ENCODE peak calls at places on chromosomes 7 and 10, in seven cellular contexts. E is psoas muscle, I is stomach, F is astrocyte, Z is esophagus squamous epithelium, A is kidney epithelial cell, K is A549. L is an unnamed sample.

GRCh38 chr7:106793015-106793651 is 71.9 kb upstream of the PIK3CG start:
- DNase-seq in I (no peak), F (no peak), Z (no peak), A (no peak), E (no peak), K (peak), L (no peak)

GRCh38 chr7:102471791-102472125 is 7.0 kb downstream of the POLR2J start:
- DNase-seq in K (no peak), A (no peak), I (no peak), Z (no peak), E (peak), F (no peak), L (no peak)

GRCh38 chr10:24821986-24822385 is 98.3 kb upstream of the ARHGAP21 start:
- DNase-seq in K (peak), I (no peak), F (peak), A (peak), Z (no peak), E (no peak), L (no peak)

GRCh38 chr10:110113670-110114337 is 93.6 kb upstream of the MXI1 start:
- DNase-seq in A (no peak), K (no peak), E (no peak), Z (no peak), F (no peak), I (no peak), L (no peak)

GRCh38 chr10:30433779-30434272 is at the start of gene MAP3K8:
- DNase-seq in F (peak), A (no peak), I (peak), K (peak), E (peak), Z (peak), L (no peak)

GRCh38 chr10:117138838-117139580 is 939 bp upstream of the VAX1 start:
- DNase-seq in K (no peak), Z (no peak), F (no peak), E (no peak), A (no peak), I (no peak), L (no peak)

GRCh38 chr7:76302299-76303056 is at the start of gene HSPB1:
- DNase-seq in I (peak), E (peak), F (peak), A (no peak), Z (peak), K (peak), L (no peak)

GRCh38 chr7:22633286-22633953 is 93.6 kb upstream of the IL6 start:
- DNase-seq in E (no peak), Z (no peak), I (no peak), F (peak), K (no peak), A (no peak), L (no peak)

GRCh38 chr7:91091631-91092030 is 172.6 kb upstream of the FZD1 start:
- DNase-seq in E (no peak), K (no peak), I (no peak), Z (no peak), F (no peak), A (no peak), L (no peak)

GRCh38 chr7:91090684-91091083 is 173.5 kb upstream of the FZD1 start:
- DNase-seq in I (no peak), A (no peak), K (no peak), E (no peak), Z (no peak), F (no peak), L (no peak)

GRCh38 chr7:91088156-91088555 is 176.1 kb upstream of the FZD1 start:
- DNase-seq in E (no peak), F (no peak), I (no peak), Z (no peak), A (no peak), K (no peak), L (no peak)

GRCh38 chr7:91093181-91093580 is 171.1 kb upstream of the FZD1 start:
- DNase-seq in I (no peak), Z (no peak), E (no peak), K (no peak), A (no peak), F (no peak), L (no peak)

GRCh38 chr7:91089382-91089963 is 174.8 kb upstream of the FZD1 start:
- DNase-seq in F (peak), Z (no peak), I (no peak), A (no peak), E (no peak), K (peak), L (no peak)
- TF ChIP-seq CTCF in F (peak), Z (peak), I (peak), A (peak), E (peak), K (peak), L (peak)

GRCh38 chr10:123008379-123009104 is at the start of the genes ACADSB and IKZF5:
- DNase-seq in E (peak), Z (peak), F (peak), K (peak), I (peak), A (peak), L (peak)
- H3K4me3 ChIP-seq in E (peak), Z (peak), F (peak), K (peak), I (peak), A (peak), L (peak)

DNA sequence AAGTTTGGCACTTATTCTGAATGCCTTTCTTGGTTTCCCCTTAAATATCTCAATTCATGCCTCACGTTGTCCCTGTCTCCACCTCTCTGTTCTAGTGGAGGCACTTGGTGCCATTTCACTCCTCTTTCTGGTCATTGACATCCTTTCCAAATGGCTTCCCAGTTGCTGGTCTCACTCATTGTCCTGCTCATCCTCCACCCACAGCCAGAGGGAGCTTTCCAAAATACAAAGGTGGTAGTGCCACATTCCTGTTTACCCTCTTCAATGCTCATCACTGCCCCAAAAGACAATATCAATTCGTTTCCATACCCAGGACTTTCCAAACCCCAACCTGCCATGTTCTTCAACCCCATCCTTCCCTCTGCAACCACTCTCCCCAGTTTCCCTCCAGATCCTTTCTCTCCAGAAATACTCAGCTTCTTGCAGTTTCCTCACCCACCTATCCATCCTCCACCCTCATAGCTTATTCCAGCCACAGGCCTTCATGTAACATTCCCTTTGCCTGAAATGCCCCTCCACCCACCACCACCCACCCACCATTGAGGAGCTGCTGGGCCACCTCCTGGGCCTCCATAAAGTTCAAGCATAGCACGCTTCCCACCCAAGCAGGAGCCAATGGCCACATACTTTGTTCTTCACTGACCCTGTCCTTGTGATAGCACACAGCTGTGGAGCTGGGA is 63.1 kb upstream of the ADRB1 start:
- DNase-seq in A (no peak), K (peak), Z (no peak), I (no peak), E (no peak), F (no peak), L (no peak)
- TF ChIP-seq CTCF in A (peak), K (peak), Z (peak), I (no peak), E (no peak), F (no peak), L (no peak)

GRCh38 chr7:1078519-1078918 is 9.4 kb upstream of the GPER1 start:
- DNase-seq in K (no peak), F (no peak), A (no peak), E (no peak), I (no peak), Z (no peak), L (no peak)

GRCh38 chr7:1071731-1072254 is 16.1 kb upstream of the GPER1 start:
- DNase-seq in E (no peak), I (no peak), F (no peak), Z (no peak), K (no peak), A (no peak), L (no peak)

GRCh38 chr7:1073211-1073977 is 14.5 kb upstream of the GPER1 start:
- DNase-seq in Z (no peak), I (no peak), F (no peak), K (no peak), A (no peak), E (no peak), L (no peak)

GRCh38 chr7:1076184-1077072 is 11.5 kb upstream of the GPER1 start:
- DNase-seq in F (no peak), Z (no peak), E (peak), A (no peak), K (no peak), I (peak), L (no peak)

DNA sequence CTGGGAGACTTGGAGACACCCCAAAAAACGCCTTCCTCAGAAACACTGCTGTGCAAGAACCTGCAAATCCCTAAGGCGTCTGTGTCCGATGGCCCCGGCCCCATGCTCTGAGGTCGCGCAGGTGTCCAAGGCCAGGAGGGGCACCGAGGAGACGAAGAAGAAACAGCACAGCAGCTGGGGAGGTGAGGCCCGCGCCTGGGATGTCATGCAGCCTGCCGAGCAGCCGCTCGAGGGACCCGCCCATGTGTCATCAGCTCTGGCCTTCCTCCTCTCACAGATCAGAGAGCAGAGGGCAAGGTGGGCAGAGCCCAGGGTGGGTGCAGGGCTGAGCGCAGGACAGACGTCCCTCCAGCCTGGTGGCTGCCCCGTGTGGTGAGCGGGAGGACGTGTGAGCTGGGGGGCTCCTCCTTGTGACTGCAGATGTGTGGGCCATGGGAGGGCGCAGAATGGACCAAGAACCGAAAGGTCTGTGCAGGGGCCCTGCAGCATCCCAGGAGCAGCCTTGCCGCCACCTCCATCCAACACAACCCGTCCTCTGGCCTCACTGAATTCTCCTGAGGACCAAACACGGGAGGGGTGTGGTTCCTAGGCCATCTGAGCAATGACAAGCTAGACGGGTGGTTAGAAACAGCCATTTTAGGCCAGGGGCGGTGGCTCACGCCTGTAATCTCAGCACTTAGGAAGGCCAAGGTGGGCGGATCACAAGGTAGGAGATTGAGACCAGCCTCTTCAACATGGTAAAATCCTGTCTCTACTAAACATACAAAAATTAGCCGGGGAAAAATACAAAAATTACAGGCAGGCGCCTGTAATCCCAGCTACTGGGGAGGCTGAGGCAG is 13.1 kb upstream of the GPER1 start:
- DNase-seq in F (no peak), A (no peak), Z (no peak), K (no peak), I (no peak), E (no peak), L (no peak)
- H3K4me3 ChIP-seq in F (no peak), A (no peak), Z (no peak), K (no peak), I (no peak), E (no peak), L (no peak)

GRCh38 chr10:127649642-127650041 is 87.3 kb upstream of the FOXI2 start:
- DNase-seq in Z (no peak), F (no peak), A (no peak), I (no peak), K (peak), E (no peak), L (no peak)
- TF ChIP-seq CTCF in Z (peak), F (no peak), A (peak), I (no peak), K (peak), E (no peak), L (no peak)

DNA sequence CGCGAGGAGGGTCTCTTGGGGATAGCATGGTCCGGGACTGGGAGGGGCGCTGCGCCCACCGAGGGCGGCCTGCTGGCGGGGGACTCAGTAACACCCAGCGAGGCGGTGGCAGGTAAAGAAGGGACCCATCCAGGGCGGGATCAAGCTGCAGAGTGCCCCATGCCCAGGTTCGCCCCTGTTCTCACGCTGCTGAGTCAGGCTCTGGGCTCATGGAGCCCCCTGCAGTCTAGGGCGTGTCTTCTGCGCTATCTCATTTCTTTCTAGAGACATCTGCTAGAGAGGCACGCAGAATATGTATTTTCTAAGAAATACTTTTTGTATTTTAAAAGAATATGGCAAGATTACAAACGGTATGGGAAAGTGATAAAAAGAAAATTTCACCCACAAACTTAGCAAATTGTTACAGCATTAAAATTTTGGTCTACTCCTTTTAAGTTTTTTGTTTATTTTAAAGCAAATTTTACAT is 933 bp downstream of the EPDR1 start:
- DNase-seq in E (peak), Z (no peak), A (no peak), F (peak), K (peak), I (no peak), L (no peak)
- H3K4me3 ChIP-seq in E (peak), Z (peak), A (peak), F (peak), K (peak), I (peak), L (peak)

GRCh38 chr10:7411671-7412481 is 1.0 kb upstream of the SFMBT2 start:
- DNase-seq in Z (no peak), I (no peak), E (peak), K (no peak), F (no peak), A (no peak), L (no peak)

GRCh38 chr10:7410306-7410799 is 481 bp downstream of the SFMBT2 start:
- DNase-seq in A (no peak), E (peak), Z (no peak), K (no peak), F (no peak), I (no peak), L (no peak)

GRCh38 chr10:7412482-7413251 is 1.8 kb upstream of the SFMBT2 start:
- DNase-seq in Z (no peak), I (no peak), K (peak), E (peak), A (no peak), F (no peak), L (no peak)

GRCh38 chr10:7409732-7410168 is 1.1 kb downstream of the SFMBT2 start:
- DNase-seq in K (peak), Z (no peak), I (no peak), A (no peak), E (no peak), F (no peak), L (no peak)

DNA sequence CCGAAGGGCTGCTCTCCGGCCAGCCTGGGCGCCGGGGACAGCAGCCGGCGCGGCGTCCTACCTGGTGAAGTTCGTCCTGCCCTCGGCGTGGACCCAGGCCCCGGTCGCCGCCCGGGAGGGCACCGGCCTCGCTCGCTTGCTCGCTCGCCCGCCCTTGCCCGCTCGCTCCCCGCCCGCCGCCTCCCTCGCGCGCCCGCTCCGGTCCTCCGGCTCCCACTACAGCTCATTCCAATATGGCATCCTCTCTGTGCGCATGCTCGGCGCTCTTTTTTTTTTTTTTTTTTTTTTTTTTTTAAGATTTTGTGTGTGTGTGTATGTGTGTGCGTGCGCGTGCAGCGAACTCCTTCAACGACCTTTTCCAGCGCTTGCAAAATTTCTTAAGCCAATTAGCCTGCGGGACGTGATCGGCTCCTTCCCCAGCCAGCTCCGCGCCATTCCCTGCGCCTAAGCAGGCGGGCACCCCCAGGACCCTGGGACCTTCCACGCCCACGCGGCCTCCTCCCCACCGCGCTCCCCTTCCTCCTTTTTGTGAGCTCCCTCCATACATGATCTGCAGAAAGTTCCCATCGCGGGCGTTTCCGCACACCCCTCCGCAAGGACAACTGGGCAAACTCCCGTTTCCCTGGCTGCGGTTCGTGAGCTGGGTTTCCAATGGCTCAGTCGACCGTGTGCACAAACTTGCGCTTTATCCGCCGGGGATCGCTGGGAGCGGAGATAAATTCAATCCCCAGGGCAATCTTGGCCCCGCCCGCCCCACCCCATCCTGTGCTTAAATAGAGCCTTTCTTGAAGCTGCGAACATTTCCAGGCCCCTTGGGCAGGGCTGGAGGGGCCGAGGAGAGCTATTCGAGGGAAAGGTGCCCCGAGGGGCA is at the start of gene SFMBT2:
- DNase-seq in Z (no peak), F (peak), I (peak), E (peak), A (peak), K (peak), L (no peak)
- TF ChIP-seq CTCF in Z (no peak), F (no peak), I (no peak), E (peak), A (no peak), K (no peak), L (no peak)

DNA sequence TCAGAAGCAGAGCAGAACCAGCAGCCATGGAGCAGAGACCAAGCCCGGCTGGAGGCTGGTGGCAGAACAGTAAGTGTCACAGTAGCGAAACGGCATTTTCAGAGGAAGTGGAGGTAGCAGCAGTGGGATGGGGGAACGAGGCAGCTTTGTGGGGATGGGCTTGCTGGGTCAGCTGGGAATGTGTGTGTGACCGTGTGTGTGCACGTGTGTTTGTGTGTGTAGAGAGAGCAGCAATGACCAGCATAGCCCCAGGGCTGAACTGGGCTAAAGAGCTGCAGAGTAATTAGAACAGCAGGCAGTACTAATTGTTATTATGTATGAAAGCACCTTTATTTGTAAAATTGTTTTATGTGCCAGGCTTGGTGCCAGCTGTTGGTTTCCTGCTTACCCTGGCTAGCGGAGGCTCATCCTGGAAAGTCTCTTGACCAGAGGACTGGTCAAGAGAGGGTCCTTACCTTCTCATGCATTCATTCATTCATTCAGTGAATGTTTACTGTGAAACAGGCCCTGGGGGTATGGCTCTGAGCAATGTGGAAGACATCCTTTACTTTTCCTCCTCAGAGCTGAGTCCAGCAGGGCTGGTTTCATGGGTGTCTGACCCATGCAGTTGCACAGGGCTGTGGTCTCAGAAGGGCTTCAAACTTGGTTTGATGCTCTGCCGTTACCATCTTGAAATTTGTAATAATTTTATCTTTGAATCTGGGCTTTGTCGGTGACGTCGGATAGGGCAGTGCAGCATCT is 184.6 kb downstream of the SEC23IP start:
- DNase-seq in I (no peak), Z (no peak), A (no peak), E (no peak), F (no peak), K (no peak), L (no peak)
- H3K4me3 ChIP-seq in I (no peak), Z (no peak), A (no peak), E (no peak), F (no peak), K (no peak), L (no peak)

GRCh38 chr7:131843862-131844261 is 287.4 kb upstream of the PODXL start:
- DNase-seq in Z (no peak), K (peak), I (no peak), F (peak), E (no peak), A (no peak), L (no peak)

GRCh38 chr7:131845573-131846337 is 289.3 kb upstream of the PODXL start:
- DNase-seq in A (no peak), F (no peak), E (no peak), I (no peak), K (no peak), Z (no peak), L (no peak)

GRCh38 chr7:131840291-131840690 is 283.9 kb upstream of the PODXL start:
- DNase-seq in F (no peak), Z (no peak), K (no peak), I (no peak), A (no peak), E (no peak), L (no peak)

GRCh38 chr7:131848033-131848432 is 291.6 kb upstream of the PODXL start:
- DNase-seq in F (no peak), I (no peak), K (no peak), A (no peak), E (no peak), Z (no peak), L (no peak)

DNA sequence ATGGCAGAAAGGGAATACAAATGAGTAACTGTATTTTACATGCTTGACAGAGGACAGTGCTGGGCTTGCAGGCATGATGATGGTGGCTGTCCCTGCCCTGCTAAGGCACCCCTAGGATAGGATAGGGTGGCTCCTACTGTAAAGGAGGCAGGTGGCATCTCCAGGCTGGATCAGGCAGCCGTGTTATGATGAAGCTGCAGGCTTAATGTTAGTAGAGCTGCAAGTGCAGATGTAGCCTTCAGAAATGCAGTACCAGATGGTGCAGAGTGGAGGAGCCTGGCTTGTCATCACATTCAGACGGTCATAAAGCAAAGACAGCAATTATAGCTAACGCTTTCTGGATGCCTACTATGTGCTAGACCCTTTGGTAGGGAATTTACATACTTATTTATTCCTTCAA is 288.0 kb upstream of the PODXL start:
- DNase-seq in A (no peak), I (no peak), E (no peak), Z (no peak), F (no peak), K (no peak), L (no peak)
- TF ChIP-seq CTCF in A (no peak), I (no peak), E (no peak), Z (no peak), F (no peak), K (no peak), L (no peak)

L was measured in AG04449.